ENCODE peak calls at places on chromosomes 7 and 10, in four cellular contexts. E is astrocyte, P is AG04449, I is Caco-2. A is an unnamed sample.

GRCh38 chr10:92068900-92069299 is 145.3 kb downstream of the BTAF1 start:
- DNase-seq in I (no peak), P (no peak), E (peak), A (no peak)

GRCh38 chr7:83879103-83879502 is 230.2 kb upstream of the SEMA3E start:
- DNase-seq in E (no peak), I (no peak), P (no peak), A (no peak)

GRCh38 chr7:142563470-142563869 is 185.8 kb upstream of the PRSS1 start:
- DNase-seq in P (no peak), I (no peak), E (no peak), A (no peak)

GRCh38 chr10:73493781-73494180 is 2.0 kb downstream of the PPP3CB start:
- DNase-seq in P (peak), I (no peak), E (peak), A (no peak)

GRCh38 chr7:36287371-36288241 is 102.1 kb upstream of the ANLN start:
- DNase-seq in P (no peak), E (no peak), I (no peak), A (no peak)

GRCh38 chr10:54622017-54622416 is 179.0 kb downstream of the PCDH15 start:
- DNase-seq in I (no peak), E (no peak), P (no peak), A (no peak)

GRCh38 chr10:70124918-70125317 is 7.7 kb downstream of the AIFM2 start:
- DNase-seq in P (no peak), E (no peak), I (no peak), A (no peak)

GRCh38 chr10:688621-689426 is 644 bp downstream of the DIP2C start:
- DNase-seq in E (no peak), P (no peak), I (no peak), A (peak)

GRCh38 chr10:48501226-48501625 is 103.6 kb downstream of the ARHGAP22 start:
- DNase-seq in P (no peak), E (no peak), I (no peak), A (no peak)

GRCh38 chr10:9437131-9437530 is 1382.6 kb downstream of the GATA3 start:
- DNase-seq in E (peak), I (no peak), P (no peak), A (no peak)

DNA sequence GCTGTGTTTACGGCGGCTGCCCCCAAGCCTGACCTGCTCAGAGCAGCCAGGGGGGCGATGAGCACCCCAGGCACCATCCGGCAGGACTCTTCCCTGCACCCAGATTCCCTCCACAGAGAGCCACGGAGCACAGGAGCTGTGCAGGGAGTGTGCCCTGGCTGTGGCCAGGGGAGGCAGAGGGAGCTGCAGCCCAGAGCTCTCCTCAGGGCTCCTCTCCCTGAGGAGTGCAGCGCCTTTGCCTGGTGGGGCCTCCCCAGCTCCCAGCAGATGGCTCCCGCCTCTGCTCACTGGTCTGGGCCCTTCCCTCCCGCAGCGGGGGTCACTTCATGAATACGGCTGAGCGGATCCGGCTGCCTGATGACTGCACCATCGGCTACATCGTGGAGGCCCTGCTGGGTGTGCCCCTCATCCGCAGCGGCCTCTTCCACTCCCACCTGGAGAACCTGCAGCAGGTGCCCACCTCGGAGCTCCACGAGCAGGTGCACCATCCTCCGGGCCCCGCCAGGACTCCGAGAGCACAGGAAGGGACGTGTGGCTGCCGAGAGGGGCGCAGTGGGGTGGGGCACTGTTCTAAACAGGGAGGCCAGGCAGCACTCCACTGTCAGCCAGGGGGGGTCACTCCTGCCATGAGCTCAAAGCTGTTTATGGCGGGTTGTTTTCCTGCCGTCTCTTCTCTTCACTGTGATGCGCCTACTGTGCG is 6.5 kb downstream of the LFNG start:
- DNase-seq in E (no peak), P (no peak), I (no peak), A (no peak)
- TF ChIP-seq CTCF in E (no peak), P (no peak), I (no peak), A (no peak)

GRCh38 chr7:42843209-42843800 is 68.6 kb downstream of the C7orf25 start:
- DNase-seq in P (no peak), I (peak), E (peak), A (peak)
- TF ChIP-seq CTCF in P (peak), I (peak), E (peak), A (peak)

DNA sequence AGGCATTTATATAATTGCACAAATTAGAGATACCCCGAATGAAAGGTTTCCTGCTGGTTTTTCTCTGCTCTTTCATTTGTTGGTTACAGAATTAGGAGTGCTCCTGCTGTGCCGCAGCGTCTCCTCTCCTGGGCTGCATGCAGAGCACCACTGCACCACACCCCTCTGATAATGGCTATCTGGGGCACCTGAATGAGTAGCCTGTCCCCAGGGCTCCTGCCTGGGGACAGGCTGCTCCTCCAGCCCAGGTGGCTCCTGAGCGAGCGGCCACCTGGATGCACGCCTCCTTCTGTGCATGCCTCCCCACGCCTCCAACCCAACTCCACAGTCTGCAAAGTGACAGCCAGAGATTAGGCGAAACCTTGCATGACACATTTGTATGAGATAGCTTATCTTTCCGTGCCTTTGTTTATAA is 242.6 kb upstream of the FZD8 start:
- DNase-seq in P (no peak), I (peak), E (no peak), A (no peak)
- TF ChIP-seq CTCF in P (no peak), I (no peak), E (no peak), A (no peak)

GRCh38 chr10:63987212-63987611 is 466.0 kb downstream of the REEP3 start:
- DNase-seq in I (no peak), E (no peak), P (no peak), A (no peak)
- TF ChIP-seq CTCF in I (no peak), E (no peak), P (no peak), A (no peak)

GRCh38 chr10:59906417-59907202 is at the start of gene CCDC6:
- DNase-seq in I (peak), P (peak), E (peak), A (peak)
- TF ChIP-seq CTCF in I (peak), P (peak), E (peak), A (peak)

GRCh38 chr10:117684673-117685211 is 142.2 kb downstream of the EMX2 start:
- DNase-seq in E (no peak), I (no peak), P (no peak), A (peak)
- TF ChIP-seq CTCF in E (no peak), I (peak), P (peak), A (no peak)

GRCh38 chr7:21942955-21943354 is 2.7 kb downstream of the CDCA7L start:
- DNase-seq in P (no peak), I (no peak), E (no peak), A (no peak)

GRCh38 chr7:21938463-21938862 is 7.2 kb downstream of the CDCA7L start:
- DNase-seq in P (no peak), E (no peak), I (no peak), A (no peak)

GRCh38 chr7:21939858-21940322 is 5.8 kb downstream of the CDCA7L start:
- DNase-seq in E (no peak), P (no peak), I (no peak), A (no peak)

GRCh38 chr7:21941570-21942224 is 4.0 kb downstream of the CDCA7L start:
- DNase-seq in I (no peak), P (no peak), E (peak), A (no peak)

GRCh38 chr7:21939136-21939857 is 6.4 kb downstream of the CDCA7L start:
- DNase-seq in I (no peak), P (no peak), E (peak), A (no peak)
- TF ChIP-seq CTCF in I (no peak), P (no peak), E (no peak), A (no peak)

GRCh38 chr7:24005517-24005916 is 278.5 kb upstream of the NPY start:
- DNase-seq in P (no peak), I (no peak), E (no peak), A (no peak)
- TF ChIP-seq CTCF in P (no peak), I (no peak), E (no peak), A (no peak)